ENCODE peak calls at places on chromosomes 1 and 21, in six cellular contexts. I is fibroblast of lung; W is NCI-H1417; V is A172; Q is stimulated activated CD8-positive, alpha-beta memory T cell treated with anti-CD3 and anti-CD28 coated beads, Interleukin-2, amount 100 ng/mL, for 1 hour; H is stimulated activated CD4-positive, alpha-beta T cell treated with anti-CD3 and anti-CD28 coated beads, Interleukin-12 subunit alpha, Interleukin-12 subunit beta, amount 100 ng/mL, for 24 hours. D is an unnamed sample.

GRCh38 chr1:108199231-108199657 is 899 bp downstream of the SLC25A24 start:
- DNase-seq in V (peak), Q (no peak), I (peak), W (no peak), H (no peak), D (peak)

GRCh38 chr1:174894087-174894768 is 105.5 kb upstream of the CACYBP start:
- DNase-seq in W (no peak), Q (no peak), V (no peak), I (no peak), H (no peak), D (no peak)

GRCh38 chr21:14991957-14992356 is 72.8 kb downstream of the NRIP1 start:
- DNase-seq in I (no peak), H (no peak), V (no peak), W (no peak), Q (no peak), D (peak)

GRCh38 chr1:5501206-5501980 is 490.8 kb downstream of the NPHP4 start:
- DNase-seq in H (no peak), W (no peak), Q (no peak), V (no peak), I (no peak), D (no peak)

GRCh38 chr1:215669806-215670485 is 102.8 kb downstream of the KCTD3 start:
- DNase-seq in H (no peak), V (no peak), W (no peak), I (peak), Q (no peak), D (peak)

GRCh38 chr1:62384276-62385005 is 52.4 kb upstream of the USP1 start:
- DNase-seq in V (peak), I (peak), Q (no peak), H (no peak), W (peak), D (peak)

GRCh38 chr1:199302554-199302953 is 663.7 kb downstream of the PTPRC start:
- DNase-seq in H (no peak), I (peak), W (no peak), Q (no peak), V (peak), D (peak)

GRCh38 chr1:208243522-208243850 is 698 bp downstream of the PLXNA2 start:
- DNase-seq in H (no peak), V (no peak), I (peak), Q (no peak), W (no peak), D (no peak)